ENCODE peak calls at places on chromosomes 4 and X, in four cellular contexts. One of them, this sample, is unnamed.

GRCh38 chr4:184824776-184825393 is 883 bp downstream of the ACSL1 start:
- DNase-seq in LoVo: no peak
- DNase-seq in hypothalamus: peak
- DNase-seq in T-helper 1 cell: no peak
- DNase-seq in this sample: no peak

GRCh38 chr4:183443609-183444148 is 757 bp upstream of the CDKN2AIP start:
- DNase-seq in T-helper 1 cell: no peak
- DNase-seq in hypothalamus: peak
- DNase-seq in LoVo: no peak
- DNase-seq in this sample: peak

GRCh38 chr4:41524446-41524845 is 13.5 kb upstream of the LIMCH1 start:
- DNase-seq in T-helper 1 cell: no peak
- DNase-seq in hypothalamus: no peak
- DNase-seq in LoVo: no peak
- DNase-seq in this sample: no peak

GRCh38 chr4:136277741-136278140 is 1254.6 kb downstream of the PCDH18 start:
- DNase-seq in LoVo: no peak
- DNase-seq in T-helper 1 cell: no peak
- DNase-seq in hypothalamus: no peak
- DNase-seq in this sample: no peak

GRCh38 chrX:38206542-38206941 is 14.1 kb downstream of the SRPX start:
- DNase-seq in hypothalamus: peak
- DNase-seq in T-helper 1 cell: no peak
- DNase-seq in LoVo: no peak
- DNase-seq in this sample: no peak

GRCh38 chrX:16528620-16529019 is 121.3 kb upstream of the S100G start:
- DNase-seq in LoVo: no peak
- DNase-seq in T-helper 1 cell: peak
- DNase-seq in hypothalamus: no peak
- DNase-seq in this sample: no peak

GRCh38 chr4:152106781-152107321 is 346.0 kb upstream of the GATB start:
- DNase-seq in LoVo: peak
- DNase-seq in T-helper 1 cell: no peak
- DNase-seq in hypothalamus: no peak
- DNase-seq in this sample: no peak

GRCh38 chrX:30504309-30504708 is 73.3 kb downstream of the TASL start:
- DNase-seq in hypothalamus: no peak
- DNase-seq in LoVo: peak
- DNase-seq in T-helper 1 cell: no peak
- DNase-seq in this sample: peak

GRCh38 chrX:2875798-2876399 is 47.2 kb downstream of the GYG2 start:
- DNase-seq in LoVo: no peak
- DNase-seq in T-helper 1 cell: no peak
- DNase-seq in hypothalamus: no peak
- DNase-seq in this sample: no peak

GRCh38 chr4:119040711-119041185 is 94.9 kb upstream of the MYOZ2 start:
- DNase-seq in T-helper 1 cell: no peak
- DNase-seq in hypothalamus: no peak
- DNase-seq in LoVo: no peak
- DNase-seq in this sample: peak

GRCh38 chrX:39149761-39150160 is 348.5 kb downstream of the MID1IP1 start:
- DNase-seq in T-helper 1 cell: peak
- DNase-seq in LoVo: no peak
- DNase-seq in hypothalamus: peak
- DNase-seq in this sample: no peak

GRCh38 chrX:72045552-72046277 is 86.0 kb downstream of the RTL5 start:
- DNase-seq in hypothalamus: peak
- DNase-seq in LoVo: no peak
- DNase-seq in T-helper 1 cell: no peak
- DNase-seq in this sample: peak

GRCh38 chr4:138672393-138672976 is 343.1 kb upstream of the NOCT start:
- DNase-seq in hypothalamus: no peak
- DNase-seq in T-helper 1 cell: no peak
- DNase-seq in LoVo: no peak
- DNase-seq in this sample: no peak

GRCh38 chr4:13912966-13913365 is 285.4 kb upstream of the BOD1L1 start:
- DNase-seq in LoVo: no peak
- DNase-seq in hypothalamus: no peak
- DNase-seq in T-helper 1 cell: no peak
- DNase-seq in this sample: no peak

GRCh38 chr4:4402966-4403365 is 16.1 kb downstream of the NSG1 start:
- DNase-seq in T-helper 1 cell: no peak
- DNase-seq in LoVo: no peak
- DNase-seq in hypothalamus: no peak
- DNase-seq in this sample: peak

GRCh38 chr4:30473225-30473624 is 246.9 kb upstream of the PCDH7 start:
- DNase-seq in T-helper 1 cell: no peak
- DNase-seq in LoVo: no peak
- DNase-seq in hypothalamus: no peak
- DNase-seq in this sample: no peak

GRCh38 chr4:184383497-184384055 is 90.8 kb downstream of the IRF2 start:
- DNase-seq in T-helper 1 cell: no peak
- DNase-seq in LoVo: peak
- DNase-seq in hypothalamus: no peak
- DNase-seq in this sample: peak

GRCh38 chrX:40142417-40142816 is 44.7 kb upstream of the BCOR start:
- DNase-seq in hypothalamus: no peak
- DNase-seq in T-helper 1 cell: no peak
- DNase-seq in LoVo: no peak
- DNase-seq in this sample: no peak

GRCh38 chr4:77232653-77233052 is 75.6 kb downstream of the CCNG2 start:
- DNase-seq in T-helper 1 cell: no peak
- DNase-seq in hypothalamus: no peak
- DNase-seq in LoVo: no peak
- DNase-seq in this sample: peak

GRCh38 chr4:31657859-31658258 is 937.7 kb downstream of the PCDH7 start:
- DNase-seq in LoVo: no peak
- DNase-seq in hypothalamus: no peak
- DNase-seq in T-helper 1 cell: no peak
- DNase-seq in this sample: peak